ENCODE peak calls at places on chromosomes 12 and 14, in ten cellular contexts. One of them, this sample, is unnamed.

GRCh38 chr12:91361864-91362263 is 179.2 kb upstream of the DCN start:
- DNase-seq in T-cell: no peak
- DNase-seq in head of caudate nucleus: no peak
- DNase-seq in AG08395: peak; percentile 39
- DNase-seq in GM10248: peak; percentile 20
- DNase-seq in kidney epithelial cell: peak; percentile 12
- DNase-seq in activated naive CD4-positive, alpha-beta T cell: no peak
- DNase-seq in neuronal stem cell: peak; percentile 15
- DNase-seq in RPMI8226: peak; percentile 38
- DNase-seq in myocyte: peak; percentile 74
- DNase-seq in this sample: no peak

GRCh38 chr12:108800591-108800990 is 56.8 kb downstream of the SSH1 start:
- DNase-seq in GM10248: no peak
- DNase-seq in activated naive CD4-positive, alpha-beta T cell: no peak
- DNase-seq in kidney epithelial cell: no peak
- DNase-seq in T-cell: no peak
- DNase-seq in myocyte: no peak
- DNase-seq in neuronal stem cell: no peak
- DNase-seq in head of caudate nucleus: no peak
- DNase-seq in AG08395: no peak
- DNase-seq in RPMI8226: no peak
- DNase-seq in this sample: no peak

GRCh38 chr14:33455998-33456397 is 494.9 kb downstream of the EGLN3 start:
- DNase-seq in activated naive CD4-positive, alpha-beta T cell: no peak
- DNase-seq in RPMI8226: no peak
- DNase-seq in AG08395: no peak
- DNase-seq in T-cell: no peak
- DNase-seq in neuronal stem cell: no peak
- DNase-seq in myocyte: no peak
- DNase-seq in kidney epithelial cell: no peak
- DNase-seq in head of caudate nucleus: no peak
- DNase-seq in GM10248: no peak
- DNase-seq in this sample: no peak

GRCh38 chr14:95104911-95105310 is 52.4 kb downstream of the DICER1 start:
- DNase-seq in activated naive CD4-positive, alpha-beta T cell: no peak
- DNase-seq in myocyte: no peak
- DNase-seq in AG08395: no peak
- DNase-seq in head of caudate nucleus: peak; percentile 48
- DNase-seq in T-cell: no peak
- DNase-seq in RPMI8226: no peak
- DNase-seq in kidney epithelial cell: no peak
- DNase-seq in GM10248: no peak
- DNase-seq in neuronal stem cell: no peak
- DNase-seq in this sample: no peak

GRCh38 chr14:76948213-76948947 is 80.1 kb downstream of the IRF2BPL start:
- DNase-seq in T-cell: no peak
- DNase-seq in AG08395: no peak
- DNase-seq in myocyte: no peak
- DNase-seq in neuronal stem cell: no peak
- DNase-seq in activated naive CD4-positive, alpha-beta T cell: no peak
- DNase-seq in kidney epithelial cell: no peak
- DNase-seq in head of caudate nucleus: no peak
- DNase-seq in GM10248: no peak
- DNase-seq in RPMI8226: no peak
- DNase-seq in this sample: peak; percentile 24

GRCh38 chr12:6072302-6072752 is 52.1 kb downstream of the VWF start:
- DNase-seq in activated naive CD4-positive, alpha-beta T cell: no peak
- DNase-seq in neuronal stem cell: no peak
- DNase-seq in myocyte: peak; percentile 13
- DNase-seq in kidney epithelial cell: no peak
- DNase-seq in head of caudate nucleus: no peak
- DNase-seq in RPMI8226: no peak
- DNase-seq in T-cell: no peak
- DNase-seq in GM10248: no peak
- DNase-seq in AG08395: no peak
- DNase-seq in this sample: no peak

GRCh38 chr12:50222275-50222783 is 55.2 kb upstream of the CERS5 start:
- DNase-seq in activated naive CD4-positive, alpha-beta T cell: no peak
- DNase-seq in myocyte: peak; percentile 90
- DNase-seq in RPMI8226: no peak
- DNase-seq in neuronal stem cell: peak; percentile 47
- DNase-seq in head of caudate nucleus: peak; percentile 64
- DNase-seq in kidney epithelial cell: no peak
- DNase-seq in AG08395: peak; percentile 87
- DNase-seq in T-cell: no peak
- DNase-seq in GM10248: peak; percentile 50
- DNase-seq in this sample: no peak

GRCh38 chr14:73203527-73203926 is 33.8 kb upstream of the PAPLN start:
- DNase-seq in GM10248: no peak
- DNase-seq in kidney epithelial cell: no peak
- DNase-seq in activated naive CD4-positive, alpha-beta T cell: no peak
- DNase-seq in head of caudate nucleus: no peak
- DNase-seq in AG08395: no peak
- DNase-seq in neuronal stem cell: no peak
- DNase-seq in T-cell: no peak
- DNase-seq in RPMI8226: no peak
- DNase-seq in myocyte: no peak
- DNase-seq in this sample: no peak

GRCh38 chr12:52029686-52030085 is 21.6 kb upstream of the NR4A1 start:
- DNase-seq in kidney epithelial cell: no peak
- DNase-seq in RPMI8226: peak; percentile 32
- DNase-seq in T-cell: no peak
- DNase-seq in neuronal stem cell: peak; percentile 83
- DNase-seq in activated naive CD4-positive, alpha-beta T cell: no peak
- DNase-seq in GM10248: no peak
- DNase-seq in myocyte: peak; percentile 82
- DNase-seq in AG08395: no peak
- DNase-seq in head of caudate nucleus: no peak
- DNase-seq in this sample: peak; percentile 37

GRCh38 chr12:2691340-2692111 is 103.2 kb upstream of the FKBP4 start:
- DNase-seq in neuronal stem cell: peak; percentile 30
- DNase-seq in RPMI8226: peak; percentile 68
- DNase-seq in GM10248: peak; percentile 80
- DNase-seq in T-cell: peak; percentile 34
- DNase-seq in kidney epithelial cell: no peak
- DNase-seq in myocyte: no peak
- DNase-seq in head of caudate nucleus: no peak
- DNase-seq in AG08395: no peak
- DNase-seq in activated naive CD4-positive, alpha-beta T cell: peak; percentile 32
- DNase-seq in this sample: no peak

GRCh38 chr14:23359167-23359626 is 5.8 kb downstream of the EFS start:
- DNase-seq in activated naive CD4-positive, alpha-beta T cell: no peak
- DNase-seq in GM10248: no peak
- DNase-seq in kidney epithelial cell: no peak
- DNase-seq in T-cell: no peak
- DNase-seq in myocyte: no peak
- DNase-seq in head of caudate nucleus: no peak
- DNase-seq in RPMI8226: no peak
- DNase-seq in neuronal stem cell: no peak
- DNase-seq in AG08395: no peak
- DNase-seq in this sample: no peak

GRCh38 chr12:121925361-121925725 is 7.0 kb downstream of the CFAP251 start:
- DNase-seq in neuronal stem cell: no peak
- DNase-seq in head of caudate nucleus: no peak
- DNase-seq in GM10248: no peak
- DNase-seq in kidney epithelial cell: no peak
- DNase-seq in activated naive CD4-positive, alpha-beta T cell: no peak
- DNase-seq in RPMI8226: no peak
- DNase-seq in T-cell: no peak
- DNase-seq in AG08395: peak; percentile 72
- DNase-seq in myocyte: peak; percentile 84
- DNase-seq in this sample: no peak